ENCODE peak calls at places on chromosomes 16 and 17, in five cellular contexts. One of them, this sample, is unnamed.

GRCh38 chr17:62644487-62645173 is 17.2 kb downstream of the MRC2 start:
- DNase-seq in AG04450: no peak
- DNase-seq in HEK293T: peak; percentile 64
- DNase-seq in small intestine: no peak
- DNase-seq in activated T-cell treated with anti-CD3 and anti-CD28 coated beads for 24 hours: no peak
- DNase-seq in this sample: no peak

GRCh38 chr17:7897773-7898172 is 9.2 kb downstream of the CHD3 start:
- DNase-seq in small intestine: peak; percentile 54
- DNase-seq in HEK293T: peak; percentile 21
- DNase-seq in activated T-cell treated with anti-CD3 and anti-CD28 coated beads for 24 hours: no peak
- DNase-seq in AG04450: no peak
- DNase-seq in this sample: no peak

GRCh38 chr17:27532269-27533067 is 76.2 kb downstream of the KSR1 start:
- DNase-seq in AG04450: peak; percentile 95
- DNase-seq in HEK293T: no peak
- DNase-seq in small intestine: no peak
- DNase-seq in activated T-cell treated with anti-CD3 and anti-CD28 coated beads for 24 hours: no peak
- DNase-seq in this sample: no peak

GRCh38 chr17:3916013-3916696 is at the start of gene P2RX1:
- DNase-seq in AG04450: no peak
- DNase-seq in activated T-cell treated with anti-CD3 and anti-CD28 coated beads for 24 hours: no peak
- DNase-seq in small intestine: peak; percentile 30
- DNase-seq in HEK293T: no peak
- DNase-seq in this sample: peak; percentile 60

GRCh38 chr17:59415397-59415796 is 83.9 kb downstream of the YPEL2 start:
- DNase-seq in activated T-cell treated with anti-CD3 and anti-CD28 coated beads for 24 hours: no peak
- DNase-seq in AG04450: no peak
- DNase-seq in small intestine: no peak
- DNase-seq in HEK293T: no peak
- DNase-seq in this sample: no peak

GRCh38 chr16:48381201-48381600 is 4.0 kb downstream of the SIAH1 start:
- DNase-seq in small intestine: no peak
- DNase-seq in HEK293T: no peak
- DNase-seq in activated T-cell treated with anti-CD3 and anti-CD28 coated beads for 24 hours: no peak
- DNase-seq in AG04450: no peak
- DNase-seq in this sample: no peak

GRCh38 chr17:13756763-13757162 is 155.0 kb upstream of the HS3ST3A1 start:
- DNase-seq in activated T-cell treated with anti-CD3 and anti-CD28 coated beads for 24 hours: no peak
- DNase-seq in small intestine: no peak
- DNase-seq in AG04450: no peak
- DNase-seq in HEK293T: no peak
- DNase-seq in this sample: no peak

GRCh38 chr17:39001703-39002637 is 34.8 kb upstream of the FBXO47 start:
- DNase-seq in small intestine: peak; percentile 37
- DNase-seq in activated T-cell treated with anti-CD3 and anti-CD28 coated beads for 24 hours: no peak
- DNase-seq in AG04450: no peak
- DNase-seq in HEK293T: no peak
- DNase-seq in this sample: no peak

GRCh38 chr17:43360739-43361498 is 37.9 kb upstream of the ARL4D start:
- DNase-seq in small intestine: peak; percentile 99
- DNase-seq in activated T-cell treated with anti-CD3 and anti-CD28 coated beads for 24 hours: peak; percentile 86
- DNase-seq in AG04450: peak; percentile 98
- DNase-seq in HEK293T: no peak
- DNase-seq in this sample: peak; percentile 94

GRCh38 chr16:88601313-88602036 is 31.3 kb downstream of the ZC3H18 start:
- DNase-seq in HEK293T: no peak
- DNase-seq in activated T-cell treated with anti-CD3 and anti-CD28 coated beads for 24 hours: no peak
- DNase-seq in small intestine: no peak
- DNase-seq in AG04450: no peak
- DNase-seq in this sample: no peak

GRCh38 chr17:31391496-31391949 is at the start of gene RAB11FIP4:
- DNase-seq in AG04450: no peak
- DNase-seq in small intestine: no peak
- DNase-seq in activated T-cell treated with anti-CD3 and anti-CD28 coated beads for 24 hours: no peak
- DNase-seq in HEK293T: peak; percentile 44
- DNase-seq in this sample: no peak

GRCh38 chr17:2275722-2276121 is 27.9 kb downstream of the SMG6 start:
- DNase-seq in AG04450: no peak
- DNase-seq in small intestine: no peak
- DNase-seq in activated T-cell treated with anti-CD3 and anti-CD28 coated beads for 24 hours: no peak
- DNase-seq in HEK293T: no peak
- DNase-seq in this sample: peak; percentile 44

GRCh38 chr16:3444032-3444388 is 530 bp downstream of the NAA60 start:
- DNase-seq in AG04450: peak; percentile 38
- DNase-seq in activated T-cell treated with anti-CD3 and anti-CD28 coated beads for 24 hours: no peak
- DNase-seq in HEK293T: no peak
- DNase-seq in small intestine: peak; percentile 71
- DNase-seq in this sample: peak; percentile 48

GRCh38 chr17:13757871-13758270 is 156.1 kb upstream of the HS3ST3A1 start:
- DNase-seq in activated T-cell treated with anti-CD3 and anti-CD28 coated beads for 24 hours: no peak
- DNase-seq in AG04450: no peak
- DNase-seq in HEK293T: no peak
- DNase-seq in small intestine: no peak
- DNase-seq in this sample: no peak

GRCh38 chr17:58120195-58120822 is 27.9 kb upstream of the OR4D1 start:
- DNase-seq in activated T-cell treated with anti-CD3 and anti-CD28 coated beads for 24 hours: peak; percentile 16
- DNase-seq in HEK293T: peak; percentile 51
- DNase-seq in small intestine: peak; percentile 38
- DNase-seq in AG04450: peak; percentile 18
- DNase-seq in this sample: peak; percentile 50

GRCh38 chr17:63956296-63956920 is 16.3 kb downstream of the SCN4A start:
- DNase-seq in HEK293T: no peak
- DNase-seq in AG04450: peak; percentile 30
- DNase-seq in small intestine: no peak
- DNase-seq in activated T-cell treated with anti-CD3 and anti-CD28 coated beads for 24 hours: no peak
- DNase-seq in this sample: no peak

GRCh38 chr17:80504671-80505413 is 28.4 kb upstream of the NPTX1 start:
- DNase-seq in HEK293T: no peak
- DNase-seq in AG04450: no peak
- DNase-seq in activated T-cell treated with anti-CD3 and anti-CD28 coated beads for 24 hours: no peak
- DNase-seq in small intestine: no peak
- DNase-seq in this sample: no peak

GRCh38 chr17:30600830-30601494 is 123.8 kb downstream of the GOSR1 start:
- DNase-seq in small intestine: peak; percentile 33
- DNase-seq in activated T-cell treated with anti-CD3 and anti-CD28 coated beads for 24 hours: no peak
- DNase-seq in AG04450: no peak
- DNase-seq in HEK293T: peak; percentile 6
- DNase-seq in this sample: peak; percentile 31

GRCh38 chr17:80782536-80783427 is 208.9 kb upstream of the CHMP6 start:
- DNase-seq in HEK293T: no peak
- DNase-seq in AG04450: no peak
- DNase-seq in activated T-cell treated with anti-CD3 and anti-CD28 coated beads for 24 hours: no peak
- DNase-seq in small intestine: peak; percentile 35
- DNase-seq in this sample: peak; percentile 75

GRCh38 chr17:49748791-49749190 is 15.1 kb downstream of the FAM117A start:
- DNase-seq in small intestine: peak; percentile 51
- DNase-seq in activated T-cell treated with anti-CD3 and anti-CD28 coated beads for 24 hours: peak; percentile 52
- DNase-seq in HEK293T: no peak
- DNase-seq in AG04450: no peak
- DNase-seq in this sample: peak; percentile 74

GRCh38 chr17:33811006-33811760 is 443.9 kb upstream of the CCL2 start:
- DNase-seq in AG04450: no peak
- DNase-seq in HEK293T: no peak
- DNase-seq in small intestine: no peak
- DNase-seq in activated T-cell treated with anti-CD3 and anti-CD28 coated beads for 24 hours: no peak
- DNase-seq in this sample: no peak

GRCh38 chr17:72343911-72344310 is 223.1 kb downstream of the SOX9 start:
- DNase-seq in HEK293T: no peak
- DNase-seq in AG04450: no peak
- DNase-seq in small intestine: no peak
- DNase-seq in activated T-cell treated with anti-CD3 and anti-CD28 coated beads for 24 hours: no peak
- DNase-seq in this sample: no peak

GRCh38 chr17:10879110-10879509 is 41.2 kb upstream of the PIRT start:
- DNase-seq in small intestine: peak; percentile 3
- DNase-seq in AG04450: no peak
- DNase-seq in activated T-cell treated with anti-CD3 and anti-CD28 coated beads for 24 hours: no peak
- DNase-seq in HEK293T: peak; percentile 8
- DNase-seq in this sample: no peak

GRCh38 chr16:81612351-81613170 is 166.5 kb upstream of the PLCG2 start:
- DNase-seq in AG04450: no peak
- DNase-seq in HEK293T: no peak
- DNase-seq in small intestine: no peak
- DNase-seq in activated T-cell treated with anti-CD3 and anti-CD28 coated beads for 24 hours: no peak
- DNase-seq in this sample: no peak

GRCh38 chr17:39237586-39237985 is 11.8 kb upstream of the STAC2 start:
- DNase-seq in AG04450: no peak
- DNase-seq in small intestine: no peak
- DNase-seq in HEK293T: no peak
- DNase-seq in activated T-cell treated with anti-CD3 and anti-CD28 coated beads for 24 hours: no peak
- DNase-seq in this sample: no peak

GRCh38 chr17:6473128-6473767 is 29.0 kb downstream of the PIMREG start:
- DNase-seq in small intestine: peak; percentile 70
- DNase-seq in HEK293T: peak; percentile 87
- DNase-seq in activated T-cell treated with anti-CD3 and anti-CD28 coated beads for 24 hours: peak; percentile 62
- DNase-seq in AG04450: peak; percentile 33
- DNase-seq in this sample: peak; percentile 69